ENCODE peak calls at places on chromosomes 4 and X, in seven cellular contexts. W, M, K, H, L, E and F are unnamed samples.

GRCh38 chr4:41024556-41025491 is 189.5 kb downstream of the APBB2 start:
- DNase-seq in H (no peak), K (no peak), L (no peak), E (no peak), M (no peak), W (peak), F (no peak)

GRCh38 chr4:2836391-2836859 is 7.2 kb upstream of the ADD1 start:
- DNase-seq in K (no peak), H (no peak), W (no peak), E (no peak), L (no peak), M (no peak), F (peak)

GRCh38 chr4:159070742-159071141 is 32.1 kb upstream of the RAPGEF2 start:
- DNase-seq in K (peak), L (no peak), E (peak), M (no peak), H (no peak), W (no peak), F (no peak)

GRCh38 chr4:142615324-142615665 is 230.8 kb downstream of the INPP4B start:
- DNase-seq in K (peak), L (no peak), W (no peak), M (no peak), E (no peak), H (no peak), F (no peak)

GRCh38 chr4:75498041-75498440 is 16.2 kb downstream of the RCHY1 start:
- DNase-seq in H (no peak), M (no peak), E (no peak), W (no peak), K (no peak), L (no peak), F (no peak)

GRCh38 chr4:119299221-119300071 is 22.5 kb downstream of the FABP2 start:
- DNase-seq in M (peak), E (no peak), H (no peak), L (no peak), W (no peak), K (no peak), F (no peak)

GRCh38 chr4:107931775-107932321 is 499 bp downstream of the CYP2U1 start:
- DNase-seq in W (no peak), L (no peak), E (no peak), K (no peak), H (no peak), M (peak), F (no peak)

GRCh38 chrX:16466640-16467432 is 183.1 kb upstream of the S100G start:
- DNase-seq in H (no peak), E (no peak), W (no peak), K (no peak), L (no peak), M (no peak), F (no peak)

GRCh38 chr4:41136456-41136855 is 77.9 kb downstream of the APBB2 start:
- DNase-seq in K (no peak), H (no peak), M (no peak), W (no peak), L (no peak), E (no peak), F (no peak)

GRCh38 chrX:20527458-20528099 is 260.9 kb upstream of the RPS6KA3 start:
- DNase-seq in E (no peak), M (peak), K (no peak), L (no peak), W (peak), H (no peak), F (no peak)

GRCh38 chr4:177051473-177052060 is 258.1 kb upstream of the NEIL3 start:
- DNase-seq in H (peak), M (peak), E (no peak), K (no peak), W (peak), L (no peak), F (no peak)

GRCh38 chr4:3250438-3250955 is 1.5 kb downstream of the MSANTD1 start:
- DNase-seq in W (no peak), K (no peak), H (peak), E (no peak), L (no peak), M (no peak), F (no peak)

GRCh38 chr4:25993564-25994185 is 79.7 kb downstream of the SMIM20 start:
- DNase-seq in E (no peak), W (peak), K (no peak), H (peak), M (peak), L (no peak), F (no peak)

GRCh38 chrX:129840334-129840733 is 3.4 kb downstream of the ZDHHC9 start:
- DNase-seq in M (no peak), L (no peak), K (no peak), W (peak), H (no peak), E (no peak), F (no peak)

GRCh38 chr4:125582302-125582701 is 267.5 kb downstream of the FAT4 start:
- DNase-seq in H (no peak), K (peak), E (no peak), W (no peak), L (no peak), M (no peak), F (no peak)

GRCh38 chrX:37553476-37553875 is 18.0 kb upstream of the LANCL3 start:
- DNase-seq in M (no peak), K (no peak), W (no peak), E (no peak), L (no peak), H (no peak), F (no peak)

GRCh38 chr4:74418063-74418670 is 26.8 kb upstream of the AREG start:
- DNase-seq in K (peak), W (no peak), H (no peak), E (no peak), M (no peak), L (no peak), F (no peak)

GRCh38 chr4:38089961-38090360 is 129.8 kb downstream of the PTTG2 start:
- DNase-seq in L (no peak), W (no peak), E (no peak), M (no peak), H (no peak), K (no peak), F (no peak)

GRCh38 chr4:2142630-2143427 is 83.7 kb downstream of the NAT8L start:
- DNase-seq in E (no peak), K (no peak), L (no peak), H (no peak), M (no peak), W (no peak), F (no peak)

GRCh38 chr4:53861856-53862610 is 202.4 kb downstream of the CHIC2 start:
- DNase-seq in H (no peak), L (no peak), W (no peak), K (peak), E (peak), M (no peak), F (no peak)

GRCh38 chrX:41890026-41890423 is 33.3 kb downstream of the CASK start:
- DNase-seq in W (no peak), M (no peak), E (no peak), L (no peak), K (no peak), H (no peak), F (no peak)

GRCh38 chr4:182449186-182449880 is 206.1 kb downstream of the TENM3 start:
- DNase-seq in M (peak), L (no peak), W (peak), K (no peak), E (no peak), H (no peak), F (no peak)

GRCh38 chr4:133233922-133234321 is 84.8 kb downstream of the PCDH10 start:
- DNase-seq in M (no peak), H (no peak), E (no peak), K (no peak), W (no peak), L (no peak), F (no peak)

GRCh38 chr4:113212613-113213012 is 163.2 kb downstream of the ANK2 start:
- DNase-seq in L (no peak), W (peak), M (no peak), E (no peak), K (no peak), H (no peak), F (no peak)

GRCh38 chr4:13920901-13921300 is 293.4 kb upstream of the BOD1L1 start:
- DNase-seq in K (peak), E (peak), W (no peak), M (no peak), H (no peak), L (no peak), F (no peak)

GRCh38 chr4:117664706-117665444 is 369.4 kb upstream of the NDST3 start:
- DNase-seq in K (no peak), L (no peak), W (no peak), H (no peak), M (no peak), E (no peak), F (no peak)

GRCh38 chr4:173171098-173171497 is 2.5 kb downstream of the GALNT7 start:
- DNase-seq in M (no peak), K (no peak), W (peak), E (no peak), H (no peak), L (no peak), F (no peak)

GRCh38 chrX:56802428-56802827 is 73.4 kb downstream of the NBDY start:
- DNase-seq in E (no peak), K (no peak), M (no peak), L (no peak), H (no peak), W (no peak), F (peak)

GRCh38 chrX:154298312-154298711 is 2.7 kb downstream of the TKTL1 start:
- DNase-seq in E (no peak), H (no peak), L (no peak), M (peak), W (no peak), K (no peak), F (no peak)

GRCh38 chrX:34300871-34301270 is 168.8 kb upstream of the FAM47A start:
- DNase-seq in H (peak), M (peak), K (peak), L (peak), E (peak), W (peak), F (no peak)

GRCh38 chr4:83138979-83139378 is 24.4 kb upstream of the PLAC8 start:
- DNase-seq in H (no peak), W (no peak), M (no peak), E (no peak), K (no peak), L (no peak), F (no peak)

GRCh38 chrX:103215037-103215767 is at the start of gene BEX4:
- DNase-seq in M (peak), L (peak), W (peak), E (no peak), H (peak), K (peak), F (peak)

DNA sequence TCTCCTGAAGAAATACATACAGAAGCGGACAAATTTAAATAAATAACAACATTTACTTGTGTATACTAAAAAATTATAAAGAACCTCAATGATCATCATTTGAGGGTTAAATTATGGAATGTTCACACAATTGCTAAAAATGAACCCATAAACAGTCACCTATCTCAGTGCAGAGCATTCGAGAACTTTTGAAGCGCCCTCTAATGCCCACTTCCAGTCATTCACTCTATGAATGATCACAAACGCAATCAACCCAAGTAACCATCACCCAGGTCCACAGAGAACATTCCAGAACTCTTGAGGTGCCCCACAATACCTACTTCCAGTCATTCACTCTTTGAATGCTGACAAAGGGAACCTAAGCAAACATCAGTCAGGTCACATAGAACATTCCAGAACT is 103.5 kb upstream of the PLAC1 start:
- DNase-seq in L (no peak), W (no peak), H (no peak), M (peak), E (no peak), K (no peak), F (no peak)
- TF ChIP-seq CTCF in L (no peak), W (peak), H (no peak), M (peak), E (peak), K (peak), F (peak)

GRCh38 chr4:7344650-7345049 is 90.1 kb downstream of the PSAPL1 start:
- DNase-seq in M (no peak), H (no peak), E (no peak), K (no peak), L (no peak), W (no peak), F (no peak)
- TF ChIP-seq CTCF in M (no peak), H (no peak), E (no peak), K (no peak), L (no peak), W (no peak), F (no peak)

GRCh38 chrX:69761633-69762032 is 145.7 kb downstream of the EDA start:
- DNase-seq in L (no peak), M (no peak), H (no peak), W (no peak), K (no peak), E (no peak), F (no peak)
- TF ChIP-seq CTCF in L (no peak), M (no peak), H (no peak), W (no peak), K (no peak), E (no peak), F (no peak)

DNA sequence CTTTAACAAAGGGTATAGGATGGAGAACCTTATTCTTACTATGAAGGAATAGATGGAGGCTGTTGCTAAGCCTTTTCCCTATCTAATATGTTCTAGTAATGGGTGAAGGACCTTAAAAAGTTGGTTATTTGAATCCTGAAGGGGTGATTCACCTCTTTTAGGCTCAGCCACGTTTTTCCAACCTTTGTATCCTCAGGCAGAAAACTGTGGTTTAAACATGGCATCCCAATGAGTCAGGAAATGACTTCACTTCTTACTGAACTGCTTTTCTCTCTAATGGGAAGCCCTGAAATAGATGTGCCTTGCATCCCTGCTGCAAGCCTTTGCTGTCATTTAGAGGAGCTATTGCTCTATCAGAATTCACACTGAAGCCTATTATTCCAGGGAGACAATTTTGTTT is 191.0 kb upstream of the ARX start:
- DNase-seq in M (no peak), W (no peak), H (no peak), E (no peak), K (no peak), L (no peak), F (no peak)
- TF ChIP-seq CTCF in M (no peak), W (no peak), H (no peak), E (no peak), K (no peak), L (no peak), F (no peak)